ENCODE peak calls at places on chromosomes 2 and 18, in eight cellular contexts. One of them, this sample, is unnamed.

GRCh38 chr2:216632952-216633615 is at the start of gene IGFBP2:
- DNase-seq in retina: peak; percentile 91
- DNase-seq in anterior cingulate cortex: no peak
- DNase-seq in stimulated activated naive CD8-positive, alpha-beta T cell treated with anti-CD3 and anti-CD28 coated beads, Interleukin-15, Interleukin-2, amounts not matched to agents 100 U/mL and 50 U/mL, for 24 hours: peak; percentile 63
- DNase-seq in glutamatergic neuron: peak; percentile 85
- DNase-seq in NCI-H2081: peak; percentile 79
- DNase-seq in stimulated activated naive B cell treated with anti-CD40 and anti-IgM and Interleukin-4, amounts not matched to agents 10 μg/mL and 1 μg/mL and 100 μg/mL, for 72 hours: no peak
- DNase-seq in astrocyte: peak; percentile 60
- DNase-seq in this sample: no peak

GRCh38 chr18:13614701-13615288 is 111.6 kb downstream of the FAM210A start:
- DNase-seq in retina: no peak
- DNase-seq in anterior cingulate cortex: no peak
- DNase-seq in stimulated activated naive CD8-positive, alpha-beta T cell treated with anti-CD3 and anti-CD28 coated beads, Interleukin-15, Interleukin-2, amounts not matched to agents 100 U/mL and 50 U/mL, for 24 hours: peak; percentile 49
- DNase-seq in glutamatergic neuron: no peak
- DNase-seq in NCI-H2081: no peak
- DNase-seq in stimulated activated naive B cell treated with anti-CD40 and anti-IgM and Interleukin-4, amounts not matched to agents 10 μg/mL and 1 μg/mL and 100 μg/mL, for 72 hours: peak; percentile 55
- DNase-seq in astrocyte: no peak
- DNase-seq in this sample: no peak

GRCh38 chr2:148545387-148546256 is 98.9 kb upstream of the EPC2 start:
- DNase-seq in retina: no peak
- DNase-seq in anterior cingulate cortex: no peak
- DNase-seq in stimulated activated naive CD8-positive, alpha-beta T cell treated with anti-CD3 and anti-CD28 coated beads, Interleukin-15, Interleukin-2, amounts not matched to agents 100 U/mL and 50 U/mL, for 24 hours: no peak
- DNase-seq in glutamatergic neuron: no peak
- DNase-seq in NCI-H2081: no peak
- DNase-seq in stimulated activated naive B cell treated with anti-CD40 and anti-IgM and Interleukin-4, amounts not matched to agents 10 μg/mL and 1 μg/mL and 100 μg/mL, for 72 hours: no peak
- DNase-seq in astrocyte: no peak
- DNase-seq in this sample: no peak

GRCh38 chr2:175393851-175394250 is 212.3 kb upstream of the ATP5MC3 start:
- DNase-seq in retina: no peak
- DNase-seq in anterior cingulate cortex: no peak
- DNase-seq in stimulated activated naive CD8-positive, alpha-beta T cell treated with anti-CD3 and anti-CD28 coated beads, Interleukin-15, Interleukin-2, amounts not matched to agents 100 U/mL and 50 U/mL, for 24 hours: no peak
- DNase-seq in glutamatergic neuron: no peak
- DNase-seq in NCI-H2081: no peak
- DNase-seq in stimulated activated naive B cell treated with anti-CD40 and anti-IgM and Interleukin-4, amounts not matched to agents 10 μg/mL and 1 μg/mL and 100 μg/mL, for 72 hours: no peak
- DNase-seq in astrocyte: no peak
- DNase-seq in this sample: no peak

GRCh38 chr18:45566025-45566740 is 49.1 kb upstream of the SLC14A2 start:
- DNase-seq in retina: no peak
- DNase-seq in anterior cingulate cortex: no peak
- DNase-seq in stimulated activated naive CD8-positive, alpha-beta T cell treated with anti-CD3 and anti-CD28 coated beads, Interleukin-15, Interleukin-2, amounts not matched to agents 100 U/mL and 50 U/mL, for 24 hours: no peak
- DNase-seq in glutamatergic neuron: no peak
- DNase-seq in NCI-H2081: no peak
- DNase-seq in stimulated activated naive B cell treated with anti-CD40 and anti-IgM and Interleukin-4, amounts not matched to agents 10 μg/mL and 1 μg/mL and 100 μg/mL, for 72 hours: no peak
- DNase-seq in astrocyte: peak; percentile 97
- DNase-seq in this sample: peak; percentile 20

GRCh38 chr2:105545731-105546622 is 147.1 kb upstream of the FHL2 start:
- DNase-seq in retina: no peak
- DNase-seq in anterior cingulate cortex: no peak
- DNase-seq in stimulated activated naive CD8-positive, alpha-beta T cell treated with anti-CD3 and anti-CD28 coated beads, Interleukin-15, Interleukin-2, amounts not matched to agents 100 U/mL and 50 U/mL, for 24 hours: peak; percentile 79
- DNase-seq in glutamatergic neuron: peak; percentile 83
- DNase-seq in NCI-H2081: peak; percentile 65
- DNase-seq in stimulated activated naive B cell treated with anti-CD40 and anti-IgM and Interleukin-4, amounts not matched to agents 10 μg/mL and 1 μg/mL and 100 μg/mL, for 72 hours: peak; percentile 15
- DNase-seq in astrocyte: peak; percentile 25
- DNase-seq in this sample: peak; percentile 57

GRCh38 chr2:219570194-219570923 is 980 bp downstream of the OBSL1 start:
- DNase-seq in retina: peak; percentile 70
- DNase-seq in anterior cingulate cortex: no peak
- DNase-seq in stimulated activated naive CD8-positive, alpha-beta T cell treated with anti-CD3 and anti-CD28 coated beads, Interleukin-15, Interleukin-2, amounts not matched to agents 100 U/mL and 50 U/mL, for 24 hours: peak; percentile 16
- DNase-seq in glutamatergic neuron: peak; percentile 40
- DNase-seq in NCI-H2081: peak; percentile 17
- DNase-seq in stimulated activated naive B cell treated with anti-CD40 and anti-IgM and Interleukin-4, amounts not matched to agents 10 μg/mL and 1 μg/mL and 100 μg/mL, for 72 hours: no peak
- DNase-seq in astrocyte: peak; percentile 8
- DNase-seq in this sample: no peak

GRCh38 chr2:136377423-136378382 is 259.8 kb upstream of the CXCR4 start:
- DNase-seq in retina: no peak
- DNase-seq in anterior cingulate cortex: no peak
- DNase-seq in stimulated activated naive CD8-positive, alpha-beta T cell treated with anti-CD3 and anti-CD28 coated beads, Interleukin-15, Interleukin-2, amounts not matched to agents 100 U/mL and 50 U/mL, for 24 hours: no peak
- DNase-seq in glutamatergic neuron: no peak
- DNase-seq in NCI-H2081: no peak
- DNase-seq in stimulated activated naive B cell treated with anti-CD40 and anti-IgM and Interleukin-4, amounts not matched to agents 10 μg/mL and 1 μg/mL and 100 μg/mL, for 72 hours: peak; percentile 43
- DNase-seq in astrocyte: no peak
- DNase-seq in this sample: no peak

GRCh38 chr2:227805578-227805977 is 8.1 kb upstream of the CCL20 start:
- DNase-seq in retina: no peak
- DNase-seq in anterior cingulate cortex: peak; percentile 20
- DNase-seq in stimulated activated naive CD8-positive, alpha-beta T cell treated with anti-CD3 and anti-CD28 coated beads, Interleukin-15, Interleukin-2, amounts not matched to agents 100 U/mL and 50 U/mL, for 24 hours: peak; percentile 33
- DNase-seq in glutamatergic neuron: no peak
- DNase-seq in NCI-H2081: no peak
- DNase-seq in stimulated activated naive B cell treated with anti-CD40 and anti-IgM and Interleukin-4, amounts not matched to agents 10 μg/mL and 1 μg/mL and 100 μg/mL, for 72 hours: no peak
- DNase-seq in astrocyte: peak; percentile 14
- DNase-seq in this sample: no peak

GRCh38 chr2:237113026-237113810 is 27.5 kb downstream of the COPS8 start:
- DNase-seq in retina: no peak
- DNase-seq in anterior cingulate cortex: no peak
- DNase-seq in stimulated activated naive CD8-positive, alpha-beta T cell treated with anti-CD3 and anti-CD28 coated beads, Interleukin-15, Interleukin-2, amounts not matched to agents 100 U/mL and 50 U/mL, for 24 hours: no peak
- DNase-seq in glutamatergic neuron: no peak
- DNase-seq in NCI-H2081: no peak
- DNase-seq in stimulated activated naive B cell treated with anti-CD40 and anti-IgM and Interleukin-4, amounts not matched to agents 10 μg/mL and 1 μg/mL and 100 μg/mL, for 72 hours: no peak
- DNase-seq in astrocyte: no peak
- DNase-seq in this sample: no peak

GRCh38 chr18:41992066-41992465 is 37.0 kb downstream of the PIK3C3 start:
- DNase-seq in retina: no peak
- DNase-seq in anterior cingulate cortex: no peak
- DNase-seq in stimulated activated naive CD8-positive, alpha-beta T cell treated with anti-CD3 and anti-CD28 coated beads, Interleukin-15, Interleukin-2, amounts not matched to agents 100 U/mL and 50 U/mL, for 24 hours: no peak
- DNase-seq in glutamatergic neuron: no peak
- DNase-seq in NCI-H2081: no peak
- DNase-seq in stimulated activated naive B cell treated with anti-CD40 and anti-IgM and Interleukin-4, amounts not matched to agents 10 μg/mL and 1 μg/mL and 100 μg/mL, for 72 hours: no peak
- DNase-seq in astrocyte: peak; percentile 23
- DNase-seq in this sample: no peak

GRCh38 chr2:197107291-197108269 is 181.1 kb upstream of the PGAP1 start:
- DNase-seq in retina: no peak
- DNase-seq in anterior cingulate cortex: no peak
- DNase-seq in stimulated activated naive CD8-positive, alpha-beta T cell treated with anti-CD3 and anti-CD28 coated beads, Interleukin-15, Interleukin-2, amounts not matched to agents 100 U/mL and 50 U/mL, for 24 hours: no peak
- DNase-seq in glutamatergic neuron: no peak
- DNase-seq in NCI-H2081: no peak
- DNase-seq in stimulated activated naive B cell treated with anti-CD40 and anti-IgM and Interleukin-4, amounts not matched to agents 10 μg/mL and 1 μg/mL and 100 μg/mL, for 72 hours: no peak
- DNase-seq in astrocyte: peak; percentile 58
- DNase-seq in this sample: peak; percentile 56

GRCh38 chr2:60499651-60500300 is 53.7 kb downstream of the BCL11A start:
- DNase-seq in retina: no peak
- DNase-seq in anterior cingulate cortex: no peak
- DNase-seq in stimulated activated naive CD8-positive, alpha-beta T cell treated with anti-CD3 and anti-CD28 coated beads, Interleukin-15, Interleukin-2, amounts not matched to agents 100 U/mL and 50 U/mL, for 24 hours: no peak
- DNase-seq in glutamatergic neuron: no peak
- DNase-seq in NCI-H2081: no peak
- DNase-seq in stimulated activated naive B cell treated with anti-CD40 and anti-IgM and Interleukin-4, amounts not matched to agents 10 μg/mL and 1 μg/mL and 100 μg/mL, for 72 hours: no peak
- DNase-seq in astrocyte: no peak
- DNase-seq in this sample: no peak

GRCh38 chr2:19299522-19299921 is 58.9 kb downstream of the OSR1 start:
- DNase-seq in retina: no peak
- DNase-seq in anterior cingulate cortex: no peak
- DNase-seq in stimulated activated naive CD8-positive, alpha-beta T cell treated with anti-CD3 and anti-CD28 coated beads, Interleukin-15, Interleukin-2, amounts not matched to agents 100 U/mL and 50 U/mL, for 24 hours: no peak
- DNase-seq in glutamatergic neuron: no peak
- DNase-seq in NCI-H2081: no peak
- DNase-seq in stimulated activated naive B cell treated with anti-CD40 and anti-IgM and Interleukin-4, amounts not matched to agents 10 μg/mL and 1 μg/mL and 100 μg/mL, for 72 hours: no peak
- DNase-seq in astrocyte: no peak
- DNase-seq in this sample: no peak

GRCh38 chr2:235314371-235314915 is 179.4 kb upstream of the AGAP1 start:
- DNase-seq in retina: no peak
- DNase-seq in anterior cingulate cortex: peak; percentile 18
- DNase-seq in stimulated activated naive CD8-positive, alpha-beta T cell treated with anti-CD3 and anti-CD28 coated beads, Interleukin-15, Interleukin-2, amounts not matched to agents 100 U/mL and 50 U/mL, for 24 hours: no peak
- DNase-seq in glutamatergic neuron: no peak
- DNase-seq in NCI-H2081: peak; percentile 50
- DNase-seq in stimulated activated naive B cell treated with anti-CD40 and anti-IgM and Interleukin-4, amounts not matched to agents 10 μg/mL and 1 μg/mL and 100 μg/mL, for 72 hours: no peak
- DNase-seq in astrocyte: peak; percentile 4
- DNase-seq in this sample: peak; percentile 31

GRCh38 chr2:189613077-189613636 is 32.6 kb upstream of the SLC40A1 start:
- DNase-seq in retina: no peak
- DNase-seq in anterior cingulate cortex: no peak
- DNase-seq in stimulated activated naive CD8-positive, alpha-beta T cell treated with anti-CD3 and anti-CD28 coated beads, Interleukin-15, Interleukin-2, amounts not matched to agents 100 U/mL and 50 U/mL, for 24 hours: no peak
- DNase-seq in glutamatergic neuron: no peak
- DNase-seq in NCI-H2081: no peak
- DNase-seq in stimulated activated naive B cell treated with anti-CD40 and anti-IgM and Interleukin-4, amounts not matched to agents 10 μg/mL and 1 μg/mL and 100 μg/mL, for 72 hours: no peak
- DNase-seq in astrocyte: peak; percentile 92
- DNase-seq in this sample: peak; percentile 78

GRCh38 chr2:232489516-232490220 is 2.0 kb upstream of the ECEL1 start:
- DNase-seq in retina: peak; percentile 23
- DNase-seq in anterior cingulate cortex: no peak
- DNase-seq in stimulated activated naive CD8-positive, alpha-beta T cell treated with anti-CD3 and anti-CD28 coated beads, Interleukin-15, Interleukin-2, amounts not matched to agents 100 U/mL and 50 U/mL, for 24 hours: no peak
- DNase-seq in glutamatergic neuron: peak; percentile 15
- DNase-seq in NCI-H2081: no peak
- DNase-seq in stimulated activated naive B cell treated with anti-CD40 and anti-IgM and Interleukin-4, amounts not matched to agents 10 μg/mL and 1 μg/mL and 100 μg/mL, for 72 hours: no peak
- DNase-seq in astrocyte: no peak
- DNase-seq in this sample: no peak

GRCh38 chr2:147683380-147683779 is 161.4 kb upstream of the ACVR2A start:
- DNase-seq in retina: no peak
- DNase-seq in anterior cingulate cortex: no peak
- DNase-seq in stimulated activated naive CD8-positive, alpha-beta T cell treated with anti-CD3 and anti-CD28 coated beads, Interleukin-15, Interleukin-2, amounts not matched to agents 100 U/mL and 50 U/mL, for 24 hours: no peak
- DNase-seq in glutamatergic neuron: no peak
- DNase-seq in NCI-H2081: no peak
- DNase-seq in stimulated activated naive B cell treated with anti-CD40 and anti-IgM and Interleukin-4, amounts not matched to agents 10 μg/mL and 1 μg/mL and 100 μg/mL, for 72 hours: no peak
- DNase-seq in astrocyte: no peak
- DNase-seq in this sample: no peak

GRCh38 chr2:25528173-25528572 is 145.2 kb downstream of the DTNB start:
- DNase-seq in retina: no peak
- DNase-seq in anterior cingulate cortex: no peak
- DNase-seq in stimulated activated naive CD8-positive, alpha-beta T cell treated with anti-CD3 and anti-CD28 coated beads, Interleukin-15, Interleukin-2, amounts not matched to agents 100 U/mL and 50 U/mL, for 24 hours: no peak
- DNase-seq in glutamatergic neuron: no peak
- DNase-seq in NCI-H2081: no peak
- DNase-seq in stimulated activated naive B cell treated with anti-CD40 and anti-IgM and Interleukin-4, amounts not matched to agents 10 μg/mL and 1 μg/mL and 100 μg/mL, for 72 hours: no peak
- DNase-seq in astrocyte: peak; percentile 77
- DNase-seq in this sample: peak; percentile 65

GRCh38 chr2:64141711-64142405 is 2.4 kb downstream of the PELI1 start:
- DNase-seq in retina: no peak
- DNase-seq in anterior cingulate cortex: no peak
- DNase-seq in stimulated activated naive CD8-positive, alpha-beta T cell treated with anti-CD3 and anti-CD28 coated beads, Interleukin-15, Interleukin-2, amounts not matched to agents 100 U/mL and 50 U/mL, for 24 hours: no peak
- DNase-seq in glutamatergic neuron: no peak
- DNase-seq in NCI-H2081: no peak
- DNase-seq in stimulated activated naive B cell treated with anti-CD40 and anti-IgM and Interleukin-4, amounts not matched to agents 10 μg/mL and 1 μg/mL and 100 μg/mL, for 72 hours: no peak
- DNase-seq in astrocyte: peak; percentile 42
- DNase-seq in this sample: peak; percentile 60

GRCh38 chr2:177529166-177529565 is 136.6 kb downstream of the AGPS start:
- DNase-seq in retina: no peak
- DNase-seq in anterior cingulate cortex: no peak
- DNase-seq in stimulated activated naive CD8-positive, alpha-beta T cell treated with anti-CD3 and anti-CD28 coated beads, Interleukin-15, Interleukin-2, amounts not matched to agents 100 U/mL and 50 U/mL, for 24 hours: no peak
- DNase-seq in glutamatergic neuron: no peak
- DNase-seq in NCI-H2081: no peak
- DNase-seq in stimulated activated naive B cell treated with anti-CD40 and anti-IgM and Interleukin-4, amounts not matched to agents 10 μg/mL and 1 μg/mL and 100 μg/mL, for 72 hours: no peak
- DNase-seq in astrocyte: no peak
- DNase-seq in this sample: no peak

GRCh38 chr2:162153608-162154224 is 1.7 kb upstream of the GCG start:
- DNase-seq in retina: peak; percentile 32
- DNase-seq in anterior cingulate cortex: no peak
- DNase-seq in stimulated activated naive CD8-positive, alpha-beta T cell treated with anti-CD3 and anti-CD28 coated beads, Interleukin-15, Interleukin-2, amounts not matched to agents 100 U/mL and 50 U/mL, for 24 hours: peak; percentile 70
- DNase-seq in glutamatergic neuron: peak; percentile 72
- DNase-seq in NCI-H2081: peak; percentile 54
- DNase-seq in stimulated activated naive B cell treated with anti-CD40 and anti-IgM and Interleukin-4, amounts not matched to agents 10 μg/mL and 1 μg/mL and 100 μg/mL, for 72 hours: peak; percentile 26
- DNase-seq in astrocyte: peak; percentile 20
- DNase-seq in this sample: peak; percentile 68

GRCh38 chr2:55338268-55338667 is 69.2 kb upstream of the MTIF2 start:
- DNase-seq in retina: no peak
- DNase-seq in anterior cingulate cortex: no peak
- DNase-seq in stimulated activated naive CD8-positive, alpha-beta T cell treated with anti-CD3 and anti-CD28 coated beads, Interleukin-15, Interleukin-2, amounts not matched to agents 100 U/mL and 50 U/mL, for 24 hours: no peak
- DNase-seq in glutamatergic neuron: no peak
- DNase-seq in NCI-H2081: no peak
- DNase-seq in stimulated activated naive B cell treated with anti-CD40 and anti-IgM and Interleukin-4, amounts not matched to agents 10 μg/mL and 1 μg/mL and 100 μg/mL, for 72 hours: no peak
- DNase-seq in astrocyte: peak; percentile 10
- DNase-seq in this sample: no peak

GRCh38 chr2:189218236-189218635 is 38.7 kb upstream of the COL5A2 start:
- DNase-seq in retina: no peak
- DNase-seq in anterior cingulate cortex: no peak
- DNase-seq in stimulated activated naive CD8-positive, alpha-beta T cell treated with anti-CD3 and anti-CD28 coated beads, Interleukin-15, Interleukin-2, amounts not matched to agents 100 U/mL and 50 U/mL, for 24 hours: no peak
- DNase-seq in glutamatergic neuron: no peak
- DNase-seq in NCI-H2081: no peak
- DNase-seq in stimulated activated naive B cell treated with anti-CD40 and anti-IgM and Interleukin-4, amounts not matched to agents 10 μg/mL and 1 μg/mL and 100 μg/mL, for 72 hours: no peak
- DNase-seq in astrocyte: no peak
- DNase-seq in this sample: no peak

GRCh38 chr2:19256239-19256638 is 102.2 kb downstream of the OSR1 start:
- DNase-seq in retina: no peak
- DNase-seq in anterior cingulate cortex: no peak
- DNase-seq in stimulated activated naive CD8-positive, alpha-beta T cell treated with anti-CD3 and anti-CD28 coated beads, Interleukin-15, Interleukin-2, amounts not matched to agents 100 U/mL and 50 U/mL, for 24 hours: no peak
- DNase-seq in glutamatergic neuron: no peak
- DNase-seq in NCI-H2081: no peak
- DNase-seq in stimulated activated naive B cell treated with anti-CD40 and anti-IgM and Interleukin-4, amounts not matched to agents 10 μg/mL and 1 μg/mL and 100 μg/mL, for 72 hours: no peak
- DNase-seq in astrocyte: peak; percentile 93
- DNase-seq in this sample: peak; percentile 88

GRCh38 chr2:164560902-164561301 is 60.4 kb downstream of the GRB14 start:
- DNase-seq in retina: no peak
- DNase-seq in anterior cingulate cortex: no peak
- DNase-seq in stimulated activated naive CD8-positive, alpha-beta T cell treated with anti-CD3 and anti-CD28 coated beads, Interleukin-15, Interleukin-2, amounts not matched to agents 100 U/mL and 50 U/mL, for 24 hours: no peak
- DNase-seq in glutamatergic neuron: no peak
- DNase-seq in NCI-H2081: no peak
- DNase-seq in stimulated activated naive B cell treated with anti-CD40 and anti-IgM and Interleukin-4, amounts not matched to agents 10 μg/mL and 1 μg/mL and 100 μg/mL, for 72 hours: no peak
- DNase-seq in astrocyte: no peak
- DNase-seq in this sample: no peak

GRCh38 chr2:1660656-1661650 is 83.4 kb downstream of the PXDN start:
- DNase-seq in retina: no peak
- DNase-seq in anterior cingulate cortex: no peak
- DNase-seq in stimulated activated naive CD8-positive, alpha-beta T cell treated with anti-CD3 and anti-CD28 coated beads, Interleukin-15, Interleukin-2, amounts not matched to agents 100 U/mL and 50 U/mL, for 24 hours: no peak
- DNase-seq in glutamatergic neuron: no peak
- DNase-seq in NCI-H2081: no peak
- DNase-seq in stimulated activated naive B cell treated with anti-CD40 and anti-IgM and Interleukin-4, amounts not matched to agents 10 μg/mL and 1 μg/mL and 100 μg/mL, for 72 hours: no peak
- DNase-seq in astrocyte: no peak
- DNase-seq in this sample: no peak

GRCh38 chr2:172153161-172153560 is 50.5 kb upstream of the DLX2 start:
- DNase-seq in retina: no peak
- DNase-seq in anterior cingulate cortex: no peak
- DNase-seq in stimulated activated naive CD8-positive, alpha-beta T cell treated with anti-CD3 and anti-CD28 coated beads, Interleukin-15, Interleukin-2, amounts not matched to agents 100 U/mL and 50 U/mL, for 24 hours: no peak
- DNase-seq in glutamatergic neuron: no peak
- DNase-seq in NCI-H2081: no peak
- DNase-seq in stimulated activated naive B cell treated with anti-CD40 and anti-IgM and Interleukin-4, amounts not matched to agents 10 μg/mL and 1 μg/mL and 100 μg/mL, for 72 hours: no peak
- DNase-seq in astrocyte: no peak
- DNase-seq in this sample: no peak

GRCh38 chr2:240960309-240960962 is 38.0 kb upstream of the SNED1 start:
- DNase-seq in retina: peak; percentile 73
- DNase-seq in anterior cingulate cortex: no peak
- DNase-seq in stimulated activated naive CD8-positive, alpha-beta T cell treated with anti-CD3 and anti-CD28 coated beads, Interleukin-15, Interleukin-2, amounts not matched to agents 100 U/mL and 50 U/mL, for 24 hours: no peak
- DNase-seq in glutamatergic neuron: no peak
- DNase-seq in NCI-H2081: no peak
- DNase-seq in stimulated activated naive B cell treated with anti-CD40 and anti-IgM and Interleukin-4, amounts not matched to agents 10 μg/mL and 1 μg/mL and 100 μg/mL, for 72 hours: no peak
- DNase-seq in astrocyte: no peak
- DNase-seq in this sample: peak; percentile 23

GRCh38 chr2:132037527-132038178 is 124.1 kb downstream of the ANKRD30BL start:
- DNase-seq in retina: no peak
- DNase-seq in anterior cingulate cortex: no peak
- DNase-seq in stimulated activated naive CD8-positive, alpha-beta T cell treated with anti-CD3 and anti-CD28 coated beads, Interleukin-15, Interleukin-2, amounts not matched to agents 100 U/mL and 50 U/mL, for 24 hours: peak; percentile 3
- DNase-seq in glutamatergic neuron: peak; percentile 66
- DNase-seq in NCI-H2081: peak; percentile 2
- DNase-seq in stimulated activated naive B cell treated with anti-CD40 and anti-IgM and Interleukin-4, amounts not matched to agents 10 μg/mL and 1 μg/mL and 100 μg/mL, for 72 hours: no peak
- DNase-seq in astrocyte: peak; percentile 3
- DNase-seq in this sample: no peak

GRCh38 chr18:58309610-58310239 is 265.7 kb downstream of the NEDD4L start:
- DNase-seq in retina: no peak
- DNase-seq in anterior cingulate cortex: no peak
- DNase-seq in stimulated activated naive CD8-positive, alpha-beta T cell treated with anti-CD3 and anti-CD28 coated beads, Interleukin-15, Interleukin-2, amounts not matched to agents 100 U/mL and 50 U/mL, for 24 hours: no peak
- DNase-seq in glutamatergic neuron: no peak
- DNase-seq in NCI-H2081: no peak
- DNase-seq in stimulated activated naive B cell treated with anti-CD40 and anti-IgM and Interleukin-4, amounts not matched to agents 10 μg/mL and 1 μg/mL and 100 μg/mL, for 72 hours: no peak
- DNase-seq in astrocyte: no peak
- DNase-seq in this sample: no peak

GRCh38 chr2:144438722-144439508 is 81.0 kb downstream of the ZEB2 start:
- DNase-seq in retina: peak; percentile 73
- DNase-seq in anterior cingulate cortex: no peak
- DNase-seq in stimulated activated naive CD8-positive, alpha-beta T cell treated with anti-CD3 and anti-CD28 coated beads, Interleukin-15, Interleukin-2, amounts not matched to agents 100 U/mL and 50 U/mL, for 24 hours: no peak
- DNase-seq in glutamatergic neuron: no peak
- DNase-seq in NCI-H2081: peak; percentile 71
- DNase-seq in stimulated activated naive B cell treated with anti-CD40 and anti-IgM and Interleukin-4, amounts not matched to agents 10 μg/mL and 1 μg/mL and 100 μg/mL, for 72 hours: no peak
- DNase-seq in astrocyte: no peak
- DNase-seq in this sample: no peak

GRCh38 chr2:203714112-203714511 is 7.7 kb downstream of the CD28 start:
- DNase-seq in retina: no peak
- DNase-seq in anterior cingulate cortex: no peak
- DNase-seq in stimulated activated naive CD8-positive, alpha-beta T cell treated with anti-CD3 and anti-CD28 coated beads, Interleukin-15, Interleukin-2, amounts not matched to agents 100 U/mL and 50 U/mL, for 24 hours: no peak
- DNase-seq in glutamatergic neuron: no peak
- DNase-seq in NCI-H2081: no peak
- DNase-seq in stimulated activated naive B cell treated with anti-CD40 and anti-IgM and Interleukin-4, amounts not matched to agents 10 μg/mL and 1 μg/mL and 100 μg/mL, for 72 hours: no peak
- DNase-seq in astrocyte: no peak
- DNase-seq in this sample: no peak

GRCh38 chr18:76909418-76909817 is 87.1 kb downstream of the ZNF236 start:
- DNase-seq in retina: no peak
- DNase-seq in anterior cingulate cortex: no peak
- DNase-seq in stimulated activated naive CD8-positive, alpha-beta T cell treated with anti-CD3 and anti-CD28 coated beads, Interleukin-15, Interleukin-2, amounts not matched to agents 100 U/mL and 50 U/mL, for 24 hours: no peak
- DNase-seq in glutamatergic neuron: no peak
- DNase-seq in NCI-H2081: no peak
- DNase-seq in stimulated activated naive B cell treated with anti-CD40 and anti-IgM and Interleukin-4, amounts not matched to agents 10 μg/mL and 1 μg/mL and 100 μg/mL, for 72 hours: no peak
- DNase-seq in astrocyte: no peak
- DNase-seq in this sample: no peak

This sample was measured in renal cortical epithelial cell.